ENCODE peak calls at places on chromosome 10, in ten cellular contexts. U is HepG2, K is sigmoid colon, Z is ovary, L is transverse colon, I is H1, Q is A549, M is suprapubic skin, F is tibial nerve, S is upper lobe of left lung. C is an unnamed sample.

GRCh38 chr10:99766282-99766681 is 16.2 kb upstream of the ABCC2 start:
- DNase-seq in F (no peak), M (no peak), U (no peak), L (no peak), S (no peak), K (no peak), Z (no peak), I (no peak), Q (no peak), C (no peak)

GRCh38 chr10:4767033-4767814 is 58.8 kb upstream of the AKR1E2 start:
- DNase-seq in M (no peak), F (peak; percentile 49), I (no peak), Q (peak; percentile 13), L (no peak), S (no peak), U (peak; percentile 3), Z (no peak), K (no peak), C (no peak)

GRCh38 chr10:44864637-44865288 is 46.4 kb upstream of the TMEM72 start:
- DNase-seq in L (peak; percentile 93), F (peak; percentile 95), K (peak; percentile 94), Z (peak; percentile 96), S (peak; percentile 86), Q (peak; percentile 84), I (peak; percentile 99), M (peak; percentile 94), U (peak; percentile 57), C (peak; percentile 92)

GRCh38 chr10:3452234-3452633 is 279.7 kb upstream of the PITRM1 start:
- DNase-seq in K (no peak), S (no peak), M (no peak), U (no peak), Z (no peak), I (no peak), Q (no peak), L (no peak), F (no peak), C (no peak)

GRCh38 chr10:118868618-118869017 is 113.8 kb upstream of the CACUL1 start:
- DNase-seq in F (no peak), U (no peak), L (no peak), I (no peak), S (no peak), K (no peak), Q (no peak), M (no peak), Z (no peak), C (no peak)

GRCh38 chr10:24849537-24850299 is 102.7 kb downstream of the PRTFDC1 start:
- DNase-seq in K (no peak), Q (no peak), S (no peak), M (no peak), U (no peak), L (no peak), I (no peak), F (no peak), Z (no peak), C (no peak)

GRCh38 chr10:58781873-58782488 is 269.3 kb downstream of the BICC1 start:
- DNase-seq in M (no peak), U (peak; percentile 42), F (peak; percentile 65), I (no peak), K (no peak), S (no peak), Q (peak; percentile 51), L (no peak), Z (no peak), C (no peak)

GRCh38 chr10:19913987-19914386 is 97.8 kb downstream of the PLXDC2 start:
- DNase-seq in I (no peak), Z (no peak), S (no peak), L (no peak), K (no peak), Q (no peak), U (no peak), F (no peak), M (no peak), C (no peak)

GRCh38 chr10:15068802-15069201 is 19.8 kb downstream of the ACBD7 start:
- DNase-seq in M (no peak), S (no peak), K (no peak), L (no peak), Z (no peak), F (no peak), I (no peak), U (peak; percentile 15), Q (no peak), C (no peak)

GRCh38 chr10:87094373-87095240 is at the start of the genes GLUD1 and SHLD2:
- DNase-seq in I (peak; percentile 89), Z (peak; percentile 87), M (peak; percentile 95), S (peak; percentile 97), K (peak; percentile 95), F (peak; percentile 79), Q (peak; percentile 86), U (peak; percentile 87), L (peak; percentile 93), C (peak; percentile 92)

GRCh38 chr10:132176647-132177046 is 10.1 kb upstream of the DPYSL4 start:
- DNase-seq in I (no peak), U (no peak), M (no peak), Z (no peak), S (no peak), Q (no peak), F (no peak), K (no peak), L (no peak), C (no peak)
- TF ChIP-seq EP300 in I (no peak), U (no peak), M (no peak), Z (no peak), S (no peak), Q (no peak), F (no peak), K (no peak), L (no peak), C (no peak)

GRCh38 chr10:76429642-76430041 is 998.2 kb downstream of the LRMDA start:
- DNase-seq in U (no peak), F (no peak), Q (no peak), K (peak; percentile 70), I (no peak), Z (no peak), S (no peak), L (no peak), M (no peak), C (no peak)
- H3K4me1 ChIP-seq in U (peaks cover 12% of the 10 kb centered on the region), F (peaks cover 44% of the 10 kb centered on the region), Q (peaks cover 21% of the 10 kb centered on the region), K (no peaks in the 10 kb centered on the region), I (no peaks in the 10 kb centered on the region), Z (peaks cover 12% of the 10 kb centered on the region), S (peaks cover 8% of the 10 kb centered on the region), L (peaks cover 24% of the 10 kb centered on the region), M (peaks cover 26% of the 10 kb centered on the region), C (peaks cover 56% of the 10 kb centered on the region)

DNA sequence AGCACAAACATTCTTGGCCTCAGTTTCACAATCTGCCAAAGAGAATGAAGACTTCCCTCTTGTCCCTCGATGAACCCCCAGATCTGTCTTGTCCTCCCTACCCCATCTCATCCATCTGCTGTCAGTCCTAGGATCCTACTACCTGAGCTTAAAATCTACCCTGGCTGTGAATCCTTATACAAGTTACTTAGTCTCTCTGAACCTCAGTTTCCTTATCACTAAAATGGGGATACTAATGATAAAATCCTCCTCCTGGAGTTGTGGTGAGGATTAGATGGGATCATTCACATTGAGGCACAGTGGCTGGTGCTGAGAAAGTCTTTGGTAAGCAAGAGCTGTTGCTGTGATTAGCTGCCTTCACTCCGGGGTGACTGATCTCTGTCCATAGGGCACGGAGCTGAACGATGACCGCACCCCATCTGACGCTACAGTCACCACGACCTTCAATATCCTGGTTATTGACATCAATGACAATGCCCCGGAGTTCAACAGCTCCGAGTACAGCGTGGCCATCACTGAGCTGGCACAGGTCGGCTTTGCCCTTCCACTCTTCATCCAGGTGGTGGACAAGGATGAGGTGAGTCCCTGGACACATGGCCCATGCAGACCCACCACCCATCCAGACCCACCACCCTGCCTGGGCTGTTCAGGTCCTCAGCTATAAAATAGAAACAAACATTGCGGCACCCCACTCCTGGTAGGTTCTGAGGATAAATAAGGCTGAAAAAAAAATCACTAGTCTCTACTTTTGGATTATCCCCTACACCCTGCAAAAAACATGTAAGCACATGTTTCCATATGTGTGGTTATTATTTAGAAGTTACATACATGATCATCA is 102.5 kb downstream of the C10orf105 start:
- DNase-seq in F (no peak), Q (no peak), M (no peak), S (no peak), I (no peak), Z (no peak), L (peak; percentile 43), U (no peak), K (no peak), C (no peak)
- TF ChIP-seq POLR2A in F (no peak), Q (no peak), M (no peak), S (no peak), I (no peak), Z (no peak), L (no peak), U (no peak), K (no peak), C (no peak)

GRCh38 chr10:101282937-101283336 is 53.7 kb upstream of the LBX1 start:
- DNase-seq in Z (no peak), S (no peak), I (no peak), F (no peak), M (no peak), Q (no peak), U (no peak), L (no peak), K (no peak), C (no peak)

GRCh38 chr10:101284171-101285092 is 55.2 kb upstream of the LBX1 start:
- DNase-seq in U (no peak), Z (peak; percentile 37), S (no peak), Q (no peak), F (no peak), M (no peak), K (no peak), I (peak; percentile 70), L (no peak), C (no peak)

GRCh38 chr10:101285093-101285463 is 55.8 kb upstream of the LBX1 start:
- DNase-seq in F (no peak), Q (no peak), U (no peak), M (no peak), I (peak; percentile 68), Z (no peak), S (no peak), L (no peak), K (no peak), C (no peak)

GRCh38 chr10:101283762-101284161 is 54.5 kb upstream of the LBX1 start:
- DNase-seq in Q (no peak), L (no peak), M (no peak), Z (no peak), U (no peak), K (no peak), F (no peak), S (no peak), I (no peak), C (no peak)

GRCh38 chr10:101280511-101280910 is 51.2 kb upstream of the LBX1 start:
- DNase-seq in F (no peak), K (no peak), I (no peak), Z (no peak), S (no peak), L (no peak), Q (no peak), M (no peak), U (no peak), C (no peak)
- TF ChIP-seq EP300 in F (no peak), K (no peak), I (no peak), Z (no peak), S (no peak), L (no peak), Q (no peak), M (no peak), U (no peak), C (no peak)

GRCh38 chr10:11547111-11547625 is 64.3 kb downstream of the USP6NL start:
- DNase-seq in K (no peak), F (no peak), U (peak; percentile 55), Q (no peak), S (no peak), M (no peak), L (no peak), I (no peak), Z (no peak), C (no peak)
- H3K4me1 ChIP-seq in K (no peaks in the 10 kb centered on the region), F (peaks cover 22% of the 10 kb centered on the region), U (peaks cover 55% of the 10 kb centered on the region), Q (peaks cover 9% of the 10 kb centered on the region), S (peaks cover 13% of the 10 kb centered on the region), M (peaks cover 12% of the 10 kb centered on the region), L (peaks cover 14% of the 10 kb centered on the region), I (no peaks in the 10 kb centered on the region), Z (no peaks in the 10 kb centered on the region), C (peaks cover 28% of the 10 kb centered on the region)